ENCODE peak calls at places on chromosomes 11 and 22, in six cellular contexts. N, L, M, X, I and W are unnamed samples.

GRCh38 chr11:64381350-64381749 is 22.4 kb downstream of the RPS6KA4 start:
- DNase-seq in N (no peak), L (no peak), M (no peak), X (no peak), I (no peak), W (no peak)

GRCh38 chr11:96390403-96390830 is 604 bp downstream of the JRKL start:
- DNase-seq in N (peak), L (peak), M (peak), X (peak), I (peak), W (peak)

GRCh38 chr22:30732426-30732825 is 37.8 kb downstream of the OSBP2 start:
- DNase-seq in N (no peak), L (no peak), M (no peak), X (no peak), I (no peak), W (no peak)

GRCh38 chr22:26320469-26320868 is 108.6 kb upstream of the ASPHD2 start:
- DNase-seq in N (no peak), L (no peak), M (no peak), X (peak), I (no peak), W (no peak)

GRCh38 chr22:36435516-36436415 is 45.7 kb downstream of the TXN2 start:
- DNase-seq in N (no peak), L (no peak), M (no peak), X (no peak), I (no peak), W (no peak)

GRCh38 chr11:129324533-129325175 is 51.0 kb upstream of the BARX2 start:
- DNase-seq in N (peak), L (peak), M (no peak), X (peak), I (no peak), W (no peak)

GRCh38 chr11:82732348-82732733 is 1.3 kb downstream of the FAM181B start:
- DNase-seq in N (no peak), L (no peak), M (no peak), X (no peak), I (no peak), W (no peak)

GRCh38 chr11:48081151-48082010 is 101.0 kb downstream of the PTPRJ start:
- DNase-seq in N (no peak), L (peak), M (no peak), X (peak), I (peak), W (peak)

GRCh38 chr11:87878373-87878779 is 296.9 kb downstream of the RAB38 start:
- DNase-seq in N (peak), L (peak), M (no peak), X (peak), I (peak), W (peak)

GRCh38 chr22:25404556-25404922 is 159.9 kb upstream of the GRK3 start:
- DNase-seq in N (no peak), L (no peak), M (peak), X (peak), I (no peak), W (no peak)

GRCh38 chr11:62497132-62497915 is 49.3 kb downstream of the AHNAK start:
- DNase-seq in N (peak), L (peak), M (peak), X (peak), I (peak), W (peak)

GRCh38 chr22:39073941-39074340 is 3.1 kb upstream of the APOBEC3G start:
- DNase-seq in N (no peak), L (no peak), M (no peak), X (no peak), I (no peak), W (no peak)

GRCh38 chr22:39080993-39081513 is 4.0 kb downstream of the APOBEC3G start:
- DNase-seq in N (no peak), L (no peak), M (no peak), X (no peak), I (no peak), W (no peak)

GRCh38 chr22:39078329-39078728 is 1.3 kb downstream of the APOBEC3G start:
- DNase-seq in N (no peak), L (no peak), M (no peak), X (no peak), I (no peak), W (no peak)

GRCh38 chr22:39080052-39080762 is 3.1 kb downstream of the APOBEC3G start:
- DNase-seq in N (no peak), L (no peak), M (no peak), X (no peak), I (no peak), W (no peak)

DNA sequence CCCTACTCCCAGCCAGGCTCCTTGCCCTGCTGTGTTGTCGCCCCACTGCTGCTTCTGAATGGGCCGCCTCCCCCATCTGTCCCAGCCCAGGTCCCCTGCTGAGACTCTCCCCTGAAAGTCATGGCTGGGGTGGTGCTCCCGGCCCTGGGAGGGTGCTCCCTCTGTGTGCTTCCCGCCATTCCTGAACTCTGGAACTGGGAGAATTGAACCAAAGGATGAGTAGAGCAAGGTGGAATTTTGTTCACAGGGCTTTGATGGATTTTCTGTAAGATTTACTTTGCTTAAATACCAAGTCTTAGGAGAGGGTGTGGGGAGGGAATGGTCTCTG is 402 bp downstream of the APOBEC3G start:
- DNase-seq in N (no peak), L (no peak), M (no peak), X (peak), I (no peak), W (no peak)
- H3K4me3 ChIP-seq in N (peak), L (peak), M (no peak), X (peak), I (peak), W (peak)

GRCh38 chr22:39282642-39283311 is 36.6 kb downstream of the RPL3 start:
- DNase-seq in N (no peak), L (no peak), M (no peak), X (no peak), I (no peak), W (peak)
- TF ChIP-seq CTCF in N (no peak), L (no peak), M (no peak), X (no peak), I (no peak), W (no peak)

GRCh38 chr22:28816994-28817530 is 16.7 kb upstream of the XBP1 start:
- DNase-seq in N (no peak), L (no peak), M (no peak), X (no peak), I (no peak), W (no peak)
- H3K4me3 ChIP-seq in N (no peak), L (no peak), M (no peak), X (no peak), I (no peak), W (no peak)

GRCh38 chr11:22670803-22671202 is 4.4 kb downstream of the GAS2 start:
- DNase-seq in N (peak), L (no peak), M (no peak), X (no peak), I (no peak), W (peak)
- TF ChIP-seq CTCF in N (peak), L (no peak), M (peak), X (no peak), I (peak), W (peak)

DNA sequence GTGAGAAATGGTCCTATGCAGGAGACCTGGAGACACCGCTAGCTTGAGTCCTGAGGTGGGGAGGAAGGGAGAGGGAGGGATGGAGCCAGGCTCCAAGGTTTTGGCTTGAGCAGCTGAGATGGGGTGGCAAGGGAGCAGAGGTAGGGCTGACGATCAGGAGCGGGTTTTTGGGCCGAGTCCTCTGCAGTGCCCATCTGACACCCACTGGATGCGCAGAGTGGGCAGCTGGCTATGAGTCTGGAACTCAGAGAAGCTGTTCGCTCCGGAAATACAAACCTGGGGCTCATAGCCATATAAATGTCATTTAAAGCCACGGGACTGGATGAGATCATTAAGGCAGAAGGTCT is 450 bp upstream of the MAFF start:
- DNase-seq in N (no peak), L (no peak), M (no peak), X (no peak), I (no peak), W (no peak)
- H3K4me3 ChIP-seq in N (peak), L (peak), M (peak), X (peak), I (peak), W (peak)

GRCh38 chr22:41367039-41367679 is 14.6 kb upstream of the TEF start:
- DNase-seq in N (no peak), L (peak), M (peak), X (peak), I (peak), W (peak)
- TF ChIP-seq CTCF in N (no peak), L (peak), M (peak), X (peak), I (peak), W (peak)

GRCh38 chr11:67303989-67304411 is 670 bp downstream of the SSH3 start:
- DNase-seq in N (no peak), L (no peak), M (peak), X (peak), I (no peak), W (no peak)

GRCh38 chr11:67301951-67302516 is 1.3 kb upstream of the SSH3 start:
- DNase-seq in N (no peak), L (peak), M (no peak), X (peak), I (peak), W (peak)

GRCh38 chr11:67302571-67303131 is 679 bp upstream of the SSH3 start:
- DNase-seq in N (no peak), L (peak), M (no peak), X (peak), I (peak), W (peak)

GRCh38 chr11:67304511-67305113 is 1.3 kb downstream of the SSH3 start:
- DNase-seq in N (no peak), L (no peak), M (peak), X (no peak), I (no peak), W (no peak)

DNA sequence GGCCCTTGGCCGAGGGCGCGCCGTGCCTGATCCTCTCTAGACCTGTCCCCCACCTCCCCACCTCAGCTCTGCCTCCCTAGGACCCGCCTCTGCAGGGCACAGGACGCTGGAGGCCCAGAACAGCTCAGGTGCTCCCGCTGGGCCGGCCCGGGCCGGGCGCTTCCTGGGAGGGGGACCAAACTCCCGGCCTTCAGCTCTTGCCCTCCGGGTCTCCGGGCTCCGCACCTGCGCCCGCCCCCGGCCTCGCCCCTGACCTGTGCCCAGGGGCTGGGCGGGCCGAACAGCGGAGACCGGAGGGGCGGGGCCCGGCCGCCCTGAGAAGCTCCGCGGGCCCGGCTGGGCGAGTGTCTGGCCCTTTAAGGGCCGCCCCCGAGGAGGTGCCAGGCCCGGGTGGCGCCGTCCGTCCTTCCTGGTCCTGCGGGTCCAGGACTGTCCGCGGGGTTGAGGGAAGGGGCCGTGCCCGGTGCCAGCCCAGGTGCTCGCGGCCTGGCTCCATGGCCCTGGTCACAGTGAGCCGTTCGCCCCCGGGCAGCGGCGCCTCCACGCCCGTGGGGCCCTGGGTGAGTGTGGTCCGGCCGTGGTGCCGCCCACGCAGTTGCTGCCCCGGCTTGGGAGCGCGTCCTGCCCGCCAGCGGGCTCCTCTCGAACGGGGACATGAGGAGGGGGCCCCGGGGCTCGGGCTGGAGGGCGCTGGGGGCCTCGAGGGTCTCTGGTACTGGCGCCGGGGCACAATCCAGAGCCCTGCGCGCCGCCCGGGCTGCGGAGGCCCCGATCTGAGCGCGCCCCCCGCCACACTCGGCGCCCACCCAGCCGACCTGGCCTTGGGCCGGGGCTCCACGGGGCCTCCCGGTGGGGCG is at the start of gene SSH3:
- DNase-seq in N (no peak), L (peak), M (peak), X (peak), I (no peak), W (peak)
- H3K4me3 ChIP-seq in N (peak), L (peak), M (peak), X (peak), I (peak), W (peak)

GRCh38 chr22:24270556-24271405 is at the start of gene SPECC1L:
- DNase-seq in N (peak), L (peak), M (peak), X (peak), I (peak), W (peak)
- TF ChIP-seq CTCF in N (no peak), L (no peak), M (no peak), X (no peak), I (no peak), W (no peak)

GRCh38 chr22:37747715-37748100 is 50.9 kb downstream of the TRIOBP start:
- DNase-seq in N (no peak), L (no peak), M (no peak), X (peak), I (no peak), W (no peak)
- H3K4me3 ChIP-seq in N (peak), L (peak), M (peak), X (peak), I (peak), W (peak)